ENCODE peak calls at places on chromosomes 13 and 19, in five cellular contexts. One of them, this sample, is unnamed.

GRCh38 chr19:44055870-44056269 is 4.0 kb downstream of the ZNF223 start:
- DNase-seq in Peyer's patch: no peak
- DNase-seq in AG04450: no peak
- DNase-seq in naive thymus-derived CD4-positive, alpha-beta T cell: no peak
- DNase-seq in adrenal gland: no peak
- DNase-seq in this sample: no peak

GRCh38 chr13:105914637-105915036 is 620.8 kb downstream of the EFNB2 start:
- DNase-seq in AG04450: peak
- DNase-seq in naive thymus-derived CD4-positive, alpha-beta T cell: no peak
- DNase-seq in adrenal gland: no peak
- DNase-seq in Peyer's patch: no peak
- DNase-seq in this sample: no peak

GRCh38 chr19:3398114-3398899 is 31.9 kb downstream of the NFIC start:
- DNase-seq in Peyer's patch: peak
- DNase-seq in AG04450: no peak
- DNase-seq in adrenal gland: peak
- DNase-seq in naive thymus-derived CD4-positive, alpha-beta T cell: no peak
- DNase-seq in this sample: peak

GRCh38 chr13:99467764-99468163 is 33.5 kb upstream of the TM9SF2 start:
- DNase-seq in adrenal gland: no peak
- DNase-seq in Peyer's patch: no peak
- DNase-seq in AG04450: no peak
- DNase-seq in naive thymus-derived CD4-positive, alpha-beta T cell: no peak
- DNase-seq in this sample: no peak

GRCh38 chr13:38954291-38954690 is 36.3 kb downstream of the STOML3 start:
- DNase-seq in Peyer's patch: no peak
- DNase-seq in AG04450: no peak
- DNase-seq in naive thymus-derived CD4-positive, alpha-beta T cell: no peak
- DNase-seq in adrenal gland: no peak
- DNase-seq in this sample: no peak

GRCh38 chr13:99995503-99996176 is 14.1 kb downstream of the ZIC2 start:
- DNase-seq in adrenal gland: no peak
- DNase-seq in AG04450: no peak
- DNase-seq in naive thymus-derived CD4-positive, alpha-beta T cell: no peak
- DNase-seq in Peyer's patch: no peak
- DNase-seq in this sample: no peak

GRCh38 chr13:110561335-110562033 is at the start of gene RAB20:
- DNase-seq in AG04450: peak
- DNase-seq in Peyer's patch: peak
- DNase-seq in adrenal gland: peak
- DNase-seq in naive thymus-derived CD4-positive, alpha-beta T cell: peak
- DNase-seq in this sample: no peak

GRCh38 chr19:58553799-58554493 is 959 bp downstream of the CHMP2A start:
- DNase-seq in Peyer's patch: no peak
- DNase-seq in adrenal gland: no peak
- DNase-seq in naive thymus-derived CD4-positive, alpha-beta T cell: no peak
- DNase-seq in AG04450: no peak
- DNase-seq in this sample: no peak

GRCh38 chr19:23378948-23379347 is 16.3 kb downstream of the ZNF91 start:
- DNase-seq in Peyer's patch: no peak
- DNase-seq in naive thymus-derived CD4-positive, alpha-beta T cell: no peak
- DNase-seq in adrenal gland: no peak
- DNase-seq in AG04450: no peak
- DNase-seq in this sample: no peak

GRCh38 chr13:99553033-99553432 is 51.8 kb downstream of the TM9SF2 start:
- DNase-seq in naive thymus-derived CD4-positive, alpha-beta T cell: no peak
- DNase-seq in AG04450: no peak
- DNase-seq in adrenal gland: no peak
- DNase-seq in Peyer's patch: no peak
- DNase-seq in this sample: no peak

GRCh38 chr19:7850975-7851622 is 21.1 kb downstream of the EVI5L start:
- DNase-seq in Peyer's patch: no peak
- DNase-seq in adrenal gland: no peak
- DNase-seq in naive thymus-derived CD4-positive, alpha-beta T cell: no peak
- DNase-seq in AG04450: no peak
- DNase-seq in this sample: no peak

GRCh38 chr19:6260912-6261636 is 18.7 kb downstream of the MLLT1 start:
- DNase-seq in AG04450: no peak
- DNase-seq in adrenal gland: peak
- DNase-seq in naive thymus-derived CD4-positive, alpha-beta T cell: no peak
- DNase-seq in Peyer's patch: no peak
- DNase-seq in this sample: no peak

GRCh38 chr19:51462276-51462675 is 4.0 kb upstream of the SIGLEC8 start:
- DNase-seq in AG04450: no peak
- DNase-seq in Peyer's patch: no peak
- DNase-seq in adrenal gland: no peak
- DNase-seq in naive thymus-derived CD4-positive, alpha-beta T cell: no peak
- DNase-seq in this sample: no peak

GRCh38 chr13:113660066-113660465 is 2.1 kb upstream of the ATP4B start:
- DNase-seq in AG04450: no peak
- DNase-seq in adrenal gland: no peak
- DNase-seq in Peyer's patch: no peak
- DNase-seq in naive thymus-derived CD4-positive, alpha-beta T cell: no peak
- DNase-seq in this sample: no peak

GRCh38 chr19:34367424-34367957 is 2.5 kb downstream of the GPI start:
- DNase-seq in naive thymus-derived CD4-positive, alpha-beta T cell: no peak
- DNase-seq in AG04450: no peak
- DNase-seq in Peyer's patch: no peak
- DNase-seq in adrenal gland: peak
- DNase-seq in this sample: no peak

GRCh38 chr13:33832872-33833271 is 14.9 kb downstream of the RFC3 start:
- DNase-seq in AG04450: no peak
- DNase-seq in Peyer's patch: no peak
- DNase-seq in naive thymus-derived CD4-positive, alpha-beta T cell: no peak
- DNase-seq in adrenal gland: no peak
- DNase-seq in this sample: no peak
- H3K27ac ChIP-seq in AG04450: no peak
- H3K27ac ChIP-seq in Peyer's patch: no peak
- H3K27ac ChIP-seq in naive thymus-derived CD4-positive, alpha-beta T cell: no peak
- H3K27ac ChIP-seq in adrenal gland: no peak
- H3K27ac ChIP-seq in this sample: no peak

DNA sequence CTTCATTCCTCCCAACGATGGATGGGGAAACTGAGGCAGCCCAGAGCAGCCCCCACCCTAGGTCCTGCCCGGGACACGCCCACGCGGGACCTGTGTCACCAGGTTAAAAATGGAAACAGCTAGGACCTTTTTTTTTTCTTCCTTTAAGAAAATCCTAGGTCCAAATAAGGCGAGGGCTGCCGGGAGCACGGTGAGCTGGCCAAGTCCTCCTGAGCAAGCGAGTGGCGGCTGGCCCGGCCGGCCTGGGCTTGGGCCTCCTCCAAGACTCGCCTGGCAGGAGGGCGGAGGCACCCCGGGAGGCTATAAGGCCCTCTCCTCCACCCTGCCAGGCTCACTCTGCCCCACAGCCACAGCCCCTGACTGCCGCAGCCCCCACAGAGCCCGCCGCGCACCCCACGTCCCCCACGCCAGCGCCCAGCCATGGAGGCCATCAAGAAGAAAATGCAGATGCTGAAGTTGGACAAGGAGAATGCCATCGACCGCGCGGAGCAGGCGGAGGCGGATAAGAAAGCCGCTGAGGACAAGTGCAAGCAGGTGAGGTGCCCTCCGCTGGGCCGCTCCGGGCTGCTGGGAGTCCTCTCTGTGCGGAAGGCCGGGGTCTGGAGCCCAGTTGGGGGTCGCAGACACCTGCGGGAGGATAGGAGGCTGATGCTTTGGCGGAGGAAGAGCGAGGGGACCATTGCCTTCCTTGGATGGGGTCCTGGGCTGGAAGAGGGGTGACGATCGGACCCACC is 8.9 kb upstream of the TPM4 start:
- DNase-seq in Peyer's patch: no peak
- DNase-seq in adrenal gland: peak
- DNase-seq in AG04450: peak
- DNase-seq in naive thymus-derived CD4-positive, alpha-beta T cell: no peak
- DNase-seq in this sample: peak
- H3K27ac ChIP-seq in Peyer's patch: no peak
- H3K27ac ChIP-seq in adrenal gland: peak
- H3K27ac ChIP-seq in AG04450: peak
- H3K27ac ChIP-seq in naive thymus-derived CD4-positive, alpha-beta T cell: no peak
- H3K27ac ChIP-seq in this sample: no peak

DNA sequence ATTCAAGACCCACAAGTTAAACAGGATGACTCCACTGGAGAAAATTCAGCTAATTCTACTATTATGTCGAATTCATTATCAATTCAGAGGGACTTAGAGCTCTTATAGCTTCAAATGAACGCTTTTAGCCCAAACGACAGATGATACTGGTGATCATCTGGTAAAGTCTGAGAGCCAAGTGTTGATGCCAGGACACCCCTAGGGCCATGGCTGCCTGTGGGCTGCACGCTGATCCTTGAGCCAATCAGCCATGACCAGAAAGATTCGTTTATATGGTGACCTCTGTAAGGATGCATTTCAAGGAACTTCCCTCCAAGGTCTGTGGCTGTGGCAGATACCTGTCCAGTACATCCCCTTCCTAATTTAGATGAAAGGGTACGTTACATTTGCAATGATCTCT is 10.9 kb downstream of the MEDAG start:
- DNase-seq in adrenal gland: no peak
- DNase-seq in AG04450: no peak
- DNase-seq in Peyer's patch: no peak
- DNase-seq in naive thymus-derived CD4-positive, alpha-beta T cell: no peak
- DNase-seq in this sample: no peak
- H3K27ac ChIP-seq in adrenal gland: no peak
- H3K27ac ChIP-seq in AG04450: no peak
- H3K27ac ChIP-seq in Peyer's patch: no peak
- H3K27ac ChIP-seq in naive thymus-derived CD4-positive, alpha-beta T cell: no peak
- H3K27ac ChIP-seq in this sample: no peak

DNA sequence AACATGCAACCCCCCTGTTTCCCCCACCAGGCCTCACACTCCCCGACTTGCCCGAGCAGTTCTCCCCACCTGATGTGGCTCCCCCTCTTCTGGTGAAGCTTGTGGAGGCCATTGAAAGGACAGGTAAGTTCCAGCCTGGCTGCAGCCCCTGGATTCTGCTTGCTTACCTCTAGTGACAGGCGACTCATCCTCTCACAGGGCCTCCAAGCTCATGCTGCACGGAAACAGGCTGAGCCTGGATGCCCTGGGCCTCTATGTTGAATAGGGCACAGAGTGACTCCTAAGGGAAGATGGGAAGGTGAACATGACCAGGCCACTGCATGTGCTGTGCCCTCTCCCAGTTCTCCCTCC is 7.5 kb downstream of the PIK3R2 start:
- DNase-seq in naive thymus-derived CD4-positive, alpha-beta T cell: no peak
- DNase-seq in adrenal gland: no peak
- DNase-seq in AG04450: no peak
- DNase-seq in Peyer's patch: no peak
- DNase-seq in this sample: no peak
- H3K27ac ChIP-seq in naive thymus-derived CD4-positive, alpha-beta T cell: peak
- H3K27ac ChIP-seq in adrenal gland: peak
- H3K27ac ChIP-seq in AG04450: no peak
- H3K27ac ChIP-seq in Peyer's patch: peak
- H3K27ac ChIP-seq in this sample: peak